ENCODE peak calls at places on chromosomes 13 and 19, in seven cellular contexts. L is Panc1, W is HCT116, T is HepG2, C is transverse colon, V is stomach, P is breast epithelium. Q is an unnamed sample.

GRCh38 chr13:79352107-79352506 is 53.9 kb downstream of the RBM26 start:
- DNase-seq in L (no peak), W (no peak), T (no peak), C (no peak), V (no peak), P (no peak), Q (no peak)

GRCh38 chr19:44112802-44113137 is 429 bp upstream of the ZNF225 start:
- DNase-seq in L (no peak), W (no peak), T (no peak), C (no peak), V (no peak), P (no peak), Q (no peak)

GRCh38 chr19:30255783-30256509 is 116.2 kb upstream of the ZNF536 start:
- DNase-seq in L (no peak), W (no peak), T (no peak), C (no peak), V (no peak), P (no peak), Q (no peak)

GRCh38 chr19:47643281-47643680 is 34.3 kb downstream of the BICRA start:
- DNase-seq in L (no peak), W (no peak), T (no peak), C (no peak), V (no peak), P (no peak), Q (no peak)

GRCh38 chr13:27821566-27821965 is 29.3 kb downstream of the GSX1 start:
- DNase-seq in L (no peak), W (no peak), T (no peak), C (no peak), V (no peak), P (no peak), Q (no peak)

GRCh38 chr13:75704194-75704941 is 68.2 kb downstream of the LMO7 start:
- DNase-seq in L (no peak), W (no peak), T (no peak), C (no peak), V (no peak), P (no peak), Q (no peak)

GRCh38 chr19:29193116-29193515 is 19.8 kb downstream of the UQCRFS1 start:
- DNase-seq in L (no peak), W (no peak), T (no peak), C (no peak), V (no peak), P (no peak), Q (no peak)

GRCh38 chr19:19948800-19949199 is 48.1 kb downstream of the ZNF93 start:
- DNase-seq in L (no peak), W (no peak), T (no peak), C (no peak), V (no peak), P (no peak), Q (no peak)

GRCh38 chr13:24128112-24128511 is 32.4 kb upstream of the SPATA13 start:
- DNase-seq in L (no peak), W (no peak), T (no peak), C (no peak), V (no peak), P (peak; percentile 59), Q (no peak)

GRCh38 chr13:112073245-112074138 is 6.5 kb downstream of the SOX1 start:
- DNase-seq in L (no peak), W (no peak), T (no peak), C (no peak), V (no peak), P (no peak), Q (no peak)
- H3K4me3 ChIP-seq in L (no peak overlapping the region), W (no peak overlapping the region), T (no peak overlapping the region), C (no peak overlapping the region), V (peak overlapping the region; percentile 22), P (peak overlapping the region; percentile 22), Q (no peak overlapping the region)

GRCh38 chr19:14494910-14495677 is 833 bp downstream of the GIPC1 start:
- DNase-seq in L (no peak), W (no peak), T (no peak), C (no peak), V (no peak), P (no peak), Q (no peak)

GRCh38 chr19:14496849-14497346 is 971 bp upstream of the GIPC1 start:
- DNase-seq in L (no peak), W (no peak), T (no peak), C (no peak), V (no peak), P (no peak), Q (no peak)

GRCh38 chr19:14495678-14496028 is 274 bp downstream of the GIPC1 start:
- DNase-seq in L (no peak), W (no peak), T (no peak), C (no peak), V (no peak), P (no peak), Q (no peak)

GRCh38 chr19:14497347-14497921 is 1.5 kb upstream of the GIPC1 start:
- DNase-seq in L (no peak), W (no peak), T (peak; percentile 74), C (peak; percentile 77), V (peak; percentile 66), P (no peak), Q (no peak)

DNA sequence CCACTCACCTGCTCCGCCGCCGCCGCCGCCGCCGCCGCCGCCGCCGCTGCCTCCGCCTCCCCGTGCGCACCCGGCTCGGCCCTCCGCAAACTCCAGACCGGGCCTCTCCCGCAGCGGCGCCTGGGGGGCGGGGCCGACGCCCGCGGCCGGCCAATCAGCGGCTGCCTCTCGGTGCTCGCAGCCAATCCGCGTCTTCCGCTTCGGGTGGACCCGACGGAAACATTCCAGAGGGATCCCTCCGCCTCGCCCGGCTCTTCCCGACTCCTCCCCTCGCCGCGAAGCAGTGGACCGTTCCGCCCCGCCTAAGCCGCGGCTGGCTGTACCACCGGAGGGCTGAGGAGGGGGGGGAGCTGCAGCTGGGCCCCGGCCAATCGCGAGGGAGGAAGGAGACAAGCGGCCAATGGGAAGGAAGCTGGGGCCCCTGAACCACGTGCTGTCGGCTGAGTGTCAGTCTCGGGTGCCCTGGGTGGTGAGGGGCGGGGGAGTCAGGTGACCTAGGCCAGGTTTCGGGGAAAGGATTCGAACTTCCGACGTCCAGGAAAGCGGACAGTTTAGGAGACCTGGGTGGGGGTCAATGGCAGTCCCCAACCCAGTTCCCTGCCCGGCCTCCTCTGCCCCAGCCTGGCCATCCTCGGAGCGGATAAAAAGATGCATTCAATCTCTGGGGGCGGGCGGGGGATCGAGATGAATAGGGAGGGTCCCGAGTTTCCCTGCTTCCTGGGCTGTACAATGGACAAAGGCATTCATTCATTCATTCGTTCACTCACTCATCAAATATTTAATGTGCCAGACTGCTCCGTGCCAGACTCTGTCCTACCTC is at the start of gene GIPC1:
- DNase-seq in L (peak; percentile 76), W (peak; percentile 97), T (peak; percentile 96), C (peak; percentile 97), V (peak; percentile 96), P (peak; percentile 98), Q (peak; percentile 80)
- TF ChIP-seq POLR2AphosphoS5 in L (no peak), W (peak; percentile 40), T (no peak), C (peak; percentile 83), V (peak; percentile 67), P (peak; percentile 84), Q (peak; percentile 36)

GRCh38 chr13:114319441-114319871 is 5.2 kb downstream of the CHAMP1 start:
- DNase-seq in L (no peak), W (no peak), T (no peak), C (no peak), V (no peak), P (no peak), Q (no peak)

GRCh38 chr13:114321256-114321655 is 7.0 kb downstream of the CHAMP1 start:
- DNase-seq in L (no peak), W (no peak), T (no peak), C (no peak), V (no peak), P (no peak), Q (no peak)

GRCh38 chr13:114320065-114320464 is 5.8 kb downstream of the CHAMP1 start:
- DNase-seq in L (no peak), W (no peak), T (no peak), C (no peak), V (no peak), P (no peak), Q (no peak)

GRCh38 chr13:114315074-114315785 is 927 bp downstream of the CHAMP1 start:
- DNase-seq in L (no peak), W (no peak), T (no peak), C (no peak), V (no peak), P (no peak), Q (no peak)

GRCh38 chr13:114318624-114319023 is 4.3 kb downstream of the CHAMP1 start:
- DNase-seq in L (no peak), W (no peak), T (no peak), C (no peak), V (no peak), P (no peak), Q (no peak)
- H3K27ac ChIP-seq in L (no peak overlapping the region), W (no peak overlapping the region), T (no peak overlapping the region), C (no peak overlapping the region), V (no peak overlapping the region), P (no peak overlapping the region), Q (no peak overlapping the region)

GRCh38 chr13:102617697-102618350 is 21.0 kb downstream of the TPP2 start:
- DNase-seq in L (no peak), W (no peak), T (no peak), C (no peak), V (no peak), P (no peak), Q (no peak)
- H3K4me3 ChIP-seq in L (no peak overlapping the region), W (no peak overlapping the region), T (no peak overlapping the region), C (no peak overlapping the region), V (no peak overlapping the region), P (no peak overlapping the region), Q (no peak overlapping the region)

GRCh38 chr19:40444181-40445005 is at the start of gene SERTAD3:
- DNase-seq in L (no peak), W (peak; percentile 85), T (peak; percentile 87), C (peak; percentile 99), V (peak; percentile 98), P (peak; percentile 97), Q (peak; percentile 69)
- TF ChIP-seq POLR2AphosphoS5 in L (peak; percentile 84), W (peak; percentile 92), T (peak; percentile 91), C (peak; percentile 99), V (peak; percentile 99), P (peak; percentile 97), Q (peak; percentile 87)

GRCh38 chr13:74554581-74555290 is 420.5 kb upstream of the KLF12 start:
- DNase-seq in L (no peak), W (no peak), T (no peak), C (no peak), V (no peak), P (no peak), Q (no peak)
- H3K27ac ChIP-seq in L (no peak overlapping the region), W (no peak overlapping the region), T (no peak overlapping the region), C (no peak overlapping the region), V (no peak overlapping the region), P (no peak overlapping the region), Q (no peak overlapping the region)

GRCh38 chr13:110869231-110869804 is 45.6 kb downstream of the ANKRD10 start:
- DNase-seq in L (no peak), W (no peak), T (no peak), C (no peak), V (no peak), P (no peak), Q (no peak)
- H3K4me3 ChIP-seq in L (peak overlapping the region; percentile 73), W (peak overlapping the region; percentile 61), T (no peak overlapping the region), C (no peak overlapping the region), V (peak overlapping the region; percentile 19), P (peak overlapping the region; percentile 31), Q (no peak overlapping the region)

Q was measured in SK-N-MC.